ENCODE peak calls at places on chromosomes 13 and 19, in eight cellular contexts. I is activated T-cell treated with anti-CD3 and anti-CD28 coated beads for 24 hours; F is activated naive CD4-positive, alpha-beta T cell treated with anti-CD3 and anti-CD28 coated beads, Interleukin-2, amount 50 U/mL, for 72 hours; Y is Ammon's horn; K is ACHN; D is tibial nerve; J is nephron progenitor cell; U is CMK. V is an unnamed sample.

GRCh38 chr19:30272554-30272953 is 99.6 kb upstream of the ZNF536 start:
- DNase-seq in Y (no peak), J (no peak), D (no peak), I (no peak), U (no peak), F (no peak), K (no peak), V (no peak)

GRCh38 chr13:80082396-80083096 is 258.4 kb downstream of the SPRY2 start:
- DNase-seq in I (no peak), U (no peak), K (no peak), F (no peak), Y (no peak), J (no peak), D (no peak), V (peak; percentile 45)

GRCh38 chr13:40317980-40318327 is 348.5 kb downstream of the FOXO1 start:
- DNase-seq in I (no peak), Y (no peak), D (no peak), U (no peak), J (no peak), F (no peak), K (no peak), V (no peak)

GRCh38 chr13:52695856-52696255 is 43.2 kb downstream of the SUGT1 start:
- DNase-seq in I (peak; percentile 1), F (peak; percentile 52), J (no peak), U (no peak), K (no peak), Y (no peak), D (no peak), V (no peak)

GRCh38 chr13:74128171-74128767 is 5.9 kb downstream of the KLF12 start:
- DNase-seq in K (no peak), I (no peak), F (no peak), J (peak; percentile 36), Y (no peak), D (no peak), U (no peak), V (no peak)

GRCh38 chr13:49935171-49936084 is 712 bp downstream of the SPRYD7 start:
- DNase-seq in D (peak; percentile 13), J (peak; percentile 51), Y (no peak), U (peak; percentile 21), K (peak; percentile 67), I (peak; percentile 7), F (peak; percentile 26), V (peak; percentile 17)

GRCh38 chr19:40517248-40517647 is 50.4 kb downstream of the SPTBN4 start:
- DNase-seq in Y (no peak), F (no peak), D (no peak), U (no peak), I (no peak), K (no peak), J (no peak), V (no peak)

GRCh38 chr13:45016792-45017425 is 27.6 kb downstream of the GPALPP1 start:
- DNase-seq in Y (no peak), F (no peak), U (no peak), D (no peak), J (no peak), I (no peak), K (no peak), V (no peak)

GRCh38 chr19:30069535-30070197 is 127.6 kb downstream of the URI1 start:
- DNase-seq in J (no peak), F (no peak), K (no peak), Y (no peak), D (no peak), I (no peak), U (no peak), V (no peak)

GRCh38 chr13:111115841-111116500 is 861 bp downstream of the ARHGEF7 start:
- DNase-seq in J (peak; percentile 56), U (no peak), K (peak; percentile 10), Y (no peak), F (no peak), I (no peak), D (peak; percentile 73), V (no peak)